ENCODE peak calls at places on chromosomes 4 and X, in four cellular contexts. M is hepatocyte; Y is Jurkat, Clone E6-1; K is ELR. P is an unnamed sample.

GRCh38 chr4:123955167-123955824 is 558.7 kb downstream of the SPRY1 start:
- DNase-seq in K (no peak), Y (no peak), M (no peak), P (no peak)

GRCh38 chrX:151336809-151337208 is 60.2 kb upstream of the VMA21 start:
- DNase-seq in K (no peak), Y (no peak), M (no peak), P (no peak)

GRCh38 chr4:99117876-99118693 is 26.0 kb downstream of the ADH4 start:
- DNase-seq in Y (no peak), M (peak), K (peak), P (peak)

GRCh38 chrX:81957900-81958545 is 756.1 kb downstream of the SH3BGRL start:
- DNase-seq in K (peak), M (peak), Y (peak), P (peak)

GRCh38 chr4:74423101-74423500 is 21.8 kb upstream of the AREG start:
- DNase-seq in K (peak), M (peak), Y (no peak), P (peak)

GRCh38 chrX:7972586-7972985 is 45.4 kb upstream of the PNPLA4 start:
- DNase-seq in M (no peak), K (peak), Y (no peak), P (peak)

GRCh38 chr4:174549696-174550095 is 27.4 kb upstream of the HPGD start:
- DNase-seq in Y (no peak), K (no peak), M (no peak), P (no peak)

GRCh38 chr4:62003695-62004094 is 803.6 kb downstream of the ADGRL3 start:
- DNase-seq in K (no peak), Y (no peak), M (no peak), P (no peak)

GRCh38 chr4:113433116-113433515 is 328.4 kb downstream of the CAMK2D start:
- DNase-seq in Y (no peak), M (no peak), K (no peak), P (no peak)

GRCh38 chrX:86148024-86148511 is at the start of gene DACH2:
- DNase-seq in Y (no peak), M (peak), K (peak), P (peak)

GRCh38 chr4:108383157-108383556 is 214.4 kb upstream of the LEF1 start:
- DNase-seq in K (no peak), M (no peak), Y (no peak), P (no peak)

GRCh38 chr4:15043226-15043625 is 40.9 kb downstream of the CPEB2 start:
- DNase-seq in Y (no peak), K (peak), M (no peak), P (peak)

GRCh38 chrX:137896123-137896522 is 330.2 kb downstream of the ZIC3 start:
- DNase-seq in Y (no peak), M (no peak), K (no peak), P (no peak)

GRCh38 chr4:126071346-126072333 is 756.9 kb downstream of the FAT4 start:
- DNase-seq in K (peak), M (peak), Y (no peak), P (peak)

GRCh38 chr4:122107680-122108079 is 44.5 kb upstream of the BLTP1 start:
- DNase-seq in Y (no peak), K (no peak), M (no peak), P (no peak)

GRCh38 chrX:2226906-2227656 is 273.7 kb downstream of the DHRSX start:
- DNase-seq in Y (no peak), M (no peak), K (no peak), P (no peak)

GRCh38 chrX:5113128-5113527 is 1115.5 kb downstream of the NLGN4X start:
- DNase-seq in K (no peak), Y (peak), M (peak), P (peak)

GRCh38 chr4:40918330-40918729 is 168.6 kb downstream of the NSUN7 start:
- DNase-seq in M (peak), Y (no peak), K (peak), P (peak)

GRCh38 chr4:1353186-1354055 is 6.4 kb downstream of the UVSSA start:
- DNase-seq in K (no peak), Y (no peak), M (no peak), P (no peak)

GRCh38 chrX:12657433-12657832 is 133.8 kb upstream of the PRPS2 start:
- DNase-seq in K (no peak), M (no peak), Y (no peak), P (no peak)

GRCh38 chr4:124940387-124940786 is 227.9 kb upstream of the ANKRD50 start:
- DNase-seq in K (peak), M (no peak), Y (no peak), P (peak)

P was measured in epithelial cell of esophagus.